ENCODE peak calls at places on chromosomes 4 and X, in five cellular contexts. C, S, K, D and O are unnamed samples.

GRCh38 chrX:11787564-11787963 is 29.5 kb downstream of the MSL3 start:
- DNase-seq in S (peak), D (peak), K (peak), C (peak), O (no peak)

GRCh38 chr4:151715881-151716280 is 44.9 kb downstream of the GATB start:
- DNase-seq in S (no peak), K (no peak), C (no peak), D (no peak), O (no peak)

GRCh38 chrX:145213504-145213903 is 33.8 kb upstream of the SPANXN1 start:
- DNase-seq in K (peak), C (peak), S (no peak), D (no peak), O (no peak)

GRCh38 chrX:107272431-107272921 is 66.1 kb downstream of the DNAAF6 start:
- DNase-seq in S (no peak), D (no peak), K (no peak), C (peak), O (no peak)

GRCh38 chr4:39626261-39626660 is 12.4 kb downstream of the SMIM14 start:
- DNase-seq in K (peak), S (no peak), C (no peak), D (no peak), O (no peak)

GRCh38 chrX:39725928-39726619 is 371.7 kb downstream of the BCOR start:
- DNase-seq in D (peak), C (no peak), S (peak), K (no peak), O (no peak)

GRCh38 chrX:20309796-20310195 is 43.1 kb upstream of the RPS6KA3 start:
- DNase-seq in K (no peak), S (no peak), D (peak), C (no peak), O (no peak)

GRCh38 chr4:53928825-53929224 is 135.6 kb downstream of the CHIC2 start:
- DNase-seq in D (peak), S (no peak), K (no peak), C (no peak), O (no peak)

GRCh38 chrX:44731160-44731559 is 112.7 kb upstream of the DUSP21 start:
- DNase-seq in C (no peak), D (no peak), S (no peak), K (no peak), O (no peak)

GRCh38 chr4:121030151-121030550 is 42.2 kb downstream of the NDNF start:
- DNase-seq in S (no peak), K (no peak), C (no peak), D (peak), O (no peak)

GRCh38 chrX:17814557-17814956 is 46.5 kb downstream of the RAI2 start:
- DNase-seq in S (no peak), D (peak), K (no peak), C (no peak), O (no peak)

GRCh38 chr4:159160242-159160641 is 57.4 kb downstream of the RAPGEF2 start:
- DNase-seq in K (no peak), S (no peak), D (no peak), C (no peak), O (no peak)

GRCh38 chr4:102715057-102715456 is 45.7 kb downstream of the MANBA start:
- DNase-seq in D (no peak), K (no peak), S (no peak), C (no peak), O (no peak)

GRCh38 chrX:42691196-42691595 is 86.8 kb downstream of the PPP1R2C start:
- DNase-seq in D (no peak), S (no peak), C (no peak), K (no peak), O (no peak)

GRCh38 chrX:21151051-21151450 is 223.2 kb upstream of the CNKSR2 start:
- DNase-seq in S (no peak), C (no peak), D (no peak), K (no peak), O (no peak)

GRCh38 chr4:89823416-89823815 is 13.5 kb downstream of the SNCA start:
- DNase-seq in D (peak), S (peak), C (no peak), K (no peak), O (no peak)

GRCh38 chr4:4384837-4385236 is 2.1 kb upstream of the NSG1 start:
- DNase-seq in K (peak), D (no peak), S (no peak), C (peak), O (no peak)